ENCODE peak calls at places on chromosomes 11 and 22, in nine cellular contexts. A is dorsolateral prefrontal cortex; D is mesendoderm; L is stimulated activated naive CD4-positive, alpha-beta T cell; W is stimulated activated CD8-positive, alpha-beta memory T cell treated with anti-CD3 and anti-CD28 coated beads, Interleukin-2, amount 100 ng/mL, for 1 hour; U is endothelial cell; M is H4; C is NCI-H1417; Z is epithelial cell of esophagus. Q is an unnamed sample.

GRCh38 chr11:45089251-45089650 is 57.2 kb upstream of the PRDM11 start:
- DNase-seq in D (no peak), W (no peak), Z (peak; percentile 9), C (no peak), M (peak; percentile 36), U (no peak), L (no peak), A (no peak), Q (peak; percentile 75)

GRCh38 chr11:44865866-44866272 is 84.8 kb downstream of the TP53I11 start:
- DNase-seq in Z (no peak), L (no peak), W (no peak), M (no peak), C (no peak), U (no peak), A (no peak), D (no peak), Q (peak; percentile 95)

GRCh38 chr11:47863189-47863892 is 15.2 kb upstream of the NUP160 start:
- DNase-seq in D (no peak), W (no peak), U (no peak), C (no peak), Z (no peak), A (no peak), M (peak; percentile 95), L (peak; percentile 67), Q (no peak)

GRCh38 chr11:13776134-13776815 is 107.8 kb downstream of the FAR1 start:
- DNase-seq in Z (peak; percentile 12), D (peak; percentile 84), L (peak; percentile 39), U (peak; percentile 24), A (no peak), W (peak; percentile 29), C (peak; percentile 36), M (no peak), Q (no peak)

GRCh38 chr11:460331-461199 is 10.5 kb downstream of the PTDSS2 start:
- DNase-seq in L (no peak), M (no peak), U (no peak), Z (peak; percentile 65), A (no peak), C (no peak), W (no peak), D (peak; percentile 34), Q (no peak)

GRCh38 chr11:30316237-30316636 is 6.7 kb upstream of the ARL14EP start:
- DNase-seq in W (no peak), L (no peak), C (peak; percentile 25), M (no peak), Z (no peak), A (no peak), U (no peak), D (no peak), Q (no peak)

GRCh38 chr11:100080401-100080800 is 606.7 kb upstream of the ARHGAP42 start:
- DNase-seq in U (no peak), W (no peak), M (no peak), Z (no peak), A (no peak), D (peak; percentile 24), C (no peak), L (no peak), Q (no peak)

GRCh38 chr11:36702330-36703054 is 104.5 kb upstream of the RAG2 start:
- DNase-seq in U (peak; percentile 44), L (no peak), C (peak; percentile 71), D (peak; percentile 82), M (peak; percentile 78), W (no peak), Z (peak; percentile 78), A (no peak), Q (no peak)

GRCh38 chr11:35765211-35765610 is 102.6 kb downstream of the TRIM44 start:
- DNase-seq in L (no peak), M (no peak), D (no peak), U (no peak), A (no peak), W (no peak), C (no peak), Z (peak; percentile 23), Q (no peak)

GRCh38 chr11:95886462-95886861 is 37.4 kb downstream of the MTMR2 start:
- DNase-seq in A (no peak), M (no peak), D (no peak), U (no peak), L (no peak), Z (peak; percentile 36), C (no peak), W (no peak), Q (no peak)

GRCh38 chr11:110299006-110299785 is 2.8 kb upstream of the RDX start:
- DNase-seq in C (no peak), A (no peak), M (no peak), W (no peak), Z (no peak), U (no peak), L (no peak), D (peak; percentile 87), Q (no peak)

GRCh38 chr11:75351541-75352416 is at the start of gene ARRB1:
- DNase-seq in D (peak; percentile 97), L (peak; percentile 70), A (peak; percentile 76), W (no peak), U (peak; percentile 64), M (no peak), Z (peak; percentile 51), C (peak; percentile 47), Q (peak; percentile 67)

GRCh38 chr11:12687740-12688139 is 13.5 kb downstream of the TEAD1 start:
- DNase-seq in D (peak; percentile 95), U (no peak), L (no peak), Z (no peak), C (no peak), A (no peak), W (no peak), M (no peak), Q (no peak)

GRCh38 chr11:110173775-110174644 is 80.8 kb downstream of the ZC3H12C start:
- DNase-seq in M (no peak), C (no peak), W (peak; percentile 37), D (peak; percentile 90), U (peak; percentile 81), L (peak; percentile 41), A (peak; percentile 60), Z (peak; percentile 79), Q (peak; percentile 68)

GRCh38 chr11:67627788-67628624 is 1.7 kb downstream of the NUDT8 start:
- DNase-seq in A (no peak), L (no peak), C (no peak), Z (no peak), U (no peak), D (peak; percentile 66), M (no peak), W (no peak), Q (no peak)

GRCh38 chr11:74134661-74135515 is 35.9 kb downstream of the C2CD3 start:
- DNase-seq in D (no peak), M (peak; percentile 13), L (no peak), A (no peak), Z (peak; percentile 92), W (no peak), C (peak; percentile 14), U (no peak), Q (no peak)

GRCh38 chr11:67345949-67346819 is 7.2 kb downstream of the POLD4 start:
- DNase-seq in W (no peak), Z (peak; percentile 96), C (peak; percentile 24), L (peak; percentile 69), U (no peak), D (peak; percentile 68), M (peak; percentile 59), A (no peak), Q (no peak)

GRCh38 chr11:124934862-124935547 is 842 bp downstream of the HEPACAM start:
- DNase-seq in A (no peak), L (no peak), C (no peak), U (no peak), M (no peak), D (no peak), W (no peak), Z (peak; percentile 53), Q (no peak)

GRCh38 chr11:44793350-44794090 is 66.8 kb downstream of the TSPAN18 start:
- DNase-seq in W (no peak), M (no peak), Z (no peak), U (no peak), D (peak; percentile 75), A (no peak), L (no peak), C (no peak), Q (no peak)

GRCh38 chr11:78567209-78567608 is 7.5 kb downstream of the NARS2 start:
- DNase-seq in D (peak; percentile 37), W (no peak), U (no peak), L (no peak), Z (peak; percentile 74), A (no peak), C (no peak), M (no peak), Q (no peak)

GRCh38 chr11:77030834-77031414 is 3.3 kb upstream of the B3GNT6 start:
- DNase-seq in U (no peak), M (no peak), A (no peak), D (no peak), L (no peak), Z (no peak), W (no peak), C (no peak), Q (no peak)

GRCh38 chr11:74739546-74740270 is 8.5 kb upstream of the CHRDL2 start:
- DNase-seq in C (peak; percentile 52), M (peak; percentile 63), W (peak; percentile 11), A (no peak), U (peak; percentile 55), Z (peak; percentile 76), L (peak; percentile 44), D (peak; percentile 86), Q (no peak)

GRCh38 chr11:9561279-9561982 is 12.0 kb upstream of the WEE1 start:
- DNase-seq in A (no peak), L (no peak), U (no peak), D (no peak), M (no peak), Z (no peak), W (no peak), C (no peak), Q (no peak)

GRCh38 chr22:33865248-33865647 is 55.0 kb downstream of the LARGE1 start:
- DNase-seq in C (no peak), A (no peak), U (no peak), L (no peak), D (no peak), Z (no peak), M (no peak), W (no peak), Q (no peak)

GRCh38 chr11:120129570-120129969 is 8.3 kb downstream of the TRIM29 start:
- DNase-seq in A (peak; percentile 30), C (no peak), D (peak; percentile 17), U (no peak), W (no peak), M (no peak), L (no peak), Z (no peak), Q (no peak)

GRCh38 chr22:29726104-29726503 is 6.3 kb downstream of the CABP7 start:
- DNase-seq in U (no peak), Z (no peak), C (no peak), A (no peak), W (no peak), L (no peak), M (no peak), D (no peak), Q (no peak)

GRCh38 chr11:73141309-73142127 is 600 bp downstream of the FCHSD2 start:
- DNase-seq in Z (peak; percentile 61), D (peak; percentile 85), U (peak; percentile 74), A (peak; percentile 63), M (peak; percentile 48), L (peak; percentile 68), C (peak; percentile 70), W (peak; percentile 14), Q (no peak)

GRCh38 chr11:2798951-2799761 is 86.4 kb downstream of the CDKN1C start:
- DNase-seq in M (no peak), Z (no peak), D (no peak), U (no peak), A (peak; percentile 24), L (no peak), W (no peak), C (no peak), Q (no peak)

GRCh38 chr22:46330426-46330825 is 5.1 kb upstream of the TRMU start:
- DNase-seq in Z (no peak), A (peak; percentile 32), C (no peak), U (no peak), D (no peak), W (no peak), L (no peak), M (no peak), Q (no peak)

GRCh38 chr11:65206901-65207300 is 25.2 kb downstream of the CAPN1 start:
- DNase-seq in L (no peak), M (peak; percentile 2), Z (no peak), W (no peak), C (no peak), U (no peak), D (peak; percentile 55), A (no peak), Q (peak; percentile 41)

GRCh38 chr11:65506316-65506769 is 7.5 kb downstream of the MALAT1 start:
- DNase-seq in C (no peak), W (no peak), Z (no peak), D (no peak), U (no peak), A (peak; percentile 15), L (no peak), M (no peak), Q (no peak)